ENCODE peak calls at places on chromosomes 12 and 14, in eight cellular contexts. D is hepatocyte, H is uterus, X is pancreas, I is WERI-Rb-1, L is fibroblast of pulmonary artery, C is mucosa of descending colon, U is cardiac muscle cell. E is an unnamed sample.
A peak's percentile ranks its signal among the peaks of the same experiment; 100 is the strongest.

GRCh38 chr12:52615208-52615868 is 3.0 kb downstream of the KRT73 start:
- DNase-seq in D (no peak), H (no peak), L (no peak), I (no peak), C (no peak), U (peak; percentile 13), X (no peak), E (no peak)

GRCh38 chr12:93113317-93114006 is 184.4 kb upstream of the EEA1 start:
- DNase-seq in I (no peak), L (peak; percentile 47), C (no peak), H (no peak), U (no peak), X (no peak), D (no peak), E (no peak)

GRCh38 chr14:32508281-32508680 is 179.2 kb downstream of the AKAP6 start:
- DNase-seq in C (no peak), L (peak; percentile 42), X (no peak), I (no peak), D (no peak), U (peak; percentile 40), H (no peak), E (peak; percentile 47)

GRCh38 chr12:19125325-19125724 is 4.2 kb upstream of the PLEKHA5 start:
- DNase-seq in D (no peak), H (no peak), I (no peak), C (no peak), U (peak; percentile 33), L (peak; percentile 29), X (no peak), E (peak; percentile 26)

GRCh38 chr12:122072031-122072970 is 6.3 kb upstream of the MLXIP start:
- DNase-seq in C (peak; percentile 50), L (peak; percentile 95), H (peak; percentile 59), X (no peak), U (peak; percentile 93), D (peak; percentile 69), I (no peak), E (peak; percentile 95)

GRCh38 chr12:108643941-108644742 is 10.4 kb upstream of the SELPLG start:
- DNase-seq in L (no peak), H (no peak), D (no peak), X (no peak), C (no peak), U (no peak), I (no peak), E (peak; percentile 70)

GRCh38 chr12:112191840-112192321 is 66.5 kb downstream of the TRAFD1 start:
- DNase-seq in X (no peak), I (no peak), H (no peak), U (peak; percentile 18), C (no peak), L (peak; percentile 46), D (no peak), E (no peak)

GRCh38 chr12:42669471-42669997 is 80.0 kb upstream of the PRICKLE1 start:
- DNase-seq in L (peak; percentile 33), X (no peak), U (peak; percentile 39), C (no peak), H (no peak), D (no peak), I (no peak), E (peak; percentile 22)

GRCh38 chr12:51357374-51358047 is 11.0 kb upstream of the CELA1 start:
- DNase-seq in L (no peak), I (no peak), U (no peak), C (no peak), D (no peak), H (no peak), X (no peak), E (no peak)

DNA sequence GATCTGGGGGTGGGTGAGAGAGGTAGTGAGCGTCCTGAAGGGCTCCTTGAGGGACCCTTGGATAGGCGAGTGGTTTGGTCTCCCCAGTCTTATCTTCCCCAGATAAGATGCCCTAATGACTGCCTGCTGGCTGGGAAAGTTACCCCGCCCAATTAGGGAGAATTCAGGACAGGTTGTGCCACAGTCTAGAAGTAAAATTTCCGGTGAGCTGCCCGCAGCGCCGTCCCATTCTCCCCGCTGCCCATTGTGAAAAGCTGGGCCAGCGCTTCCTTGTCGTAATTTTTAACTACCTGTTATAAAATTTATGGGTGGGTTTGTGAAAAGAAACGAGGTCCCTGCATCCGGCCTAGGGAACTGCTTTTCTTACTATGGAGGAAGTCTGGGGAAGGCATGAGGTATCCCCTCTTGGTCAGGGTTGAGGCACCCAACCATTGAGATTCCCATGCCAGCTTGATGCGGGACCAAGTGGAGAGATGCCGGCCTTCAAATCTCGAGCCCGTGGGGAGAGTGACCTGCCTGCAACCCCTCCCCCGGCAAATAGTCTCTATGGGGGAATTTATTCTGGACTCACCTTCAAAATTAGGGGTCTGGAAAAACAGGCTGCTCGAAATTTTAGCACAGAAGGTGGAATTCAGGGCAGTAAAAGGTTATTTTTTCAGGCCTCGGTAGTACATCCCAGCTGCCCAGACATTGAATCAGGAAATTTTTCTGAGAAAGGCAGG is 6.6 kb downstream of the HOXC8 start:
- DNase-seq in X (no peak), U (no peak), H (no peak), D (no peak), C (no peak), L (no peak), I (no peak), E (no peak)
- H3K4me3 ChIP-seq in X (no peak overlapping the region), U (no peak overlapping the region), H (no peak overlapping the region), D (no peak overlapping the region), C (no peak overlapping the region), L (no peak overlapping the region), I (no peak overlapping the region), E (no peak overlapping the region)

DNA sequence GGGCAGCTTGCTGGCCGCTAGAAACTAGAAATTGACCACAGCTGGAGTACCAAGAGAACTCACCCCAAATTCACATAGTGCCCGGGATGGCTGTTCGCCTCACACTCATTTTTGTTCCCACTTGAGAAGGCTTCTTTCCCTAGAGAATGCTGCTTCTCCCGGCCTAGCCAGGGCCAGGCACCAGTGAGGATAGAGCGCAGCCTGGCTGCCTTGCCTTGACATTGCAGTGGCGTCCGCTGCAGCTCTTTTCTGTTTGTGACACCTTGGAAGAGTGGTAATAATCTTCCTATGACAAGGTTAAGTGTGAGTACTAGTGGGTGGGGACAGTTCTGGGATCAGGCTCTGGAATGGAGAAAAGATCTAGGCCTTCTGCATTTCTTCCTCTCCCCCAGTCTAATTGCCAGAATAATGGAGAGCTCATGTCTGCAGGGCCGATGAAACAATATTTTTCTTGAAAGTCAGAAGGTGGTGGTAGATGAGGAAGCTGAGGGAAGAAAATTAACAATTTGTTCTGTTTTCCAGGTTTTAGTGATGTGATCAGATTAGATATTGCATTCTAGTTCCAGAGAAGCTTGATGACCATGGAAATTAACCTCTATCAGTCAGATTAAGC is 3.7 kb downstream of the TMEM253 start:
- DNase-seq in X (peak; percentile 82), I (peak; percentile 89), L (peak; percentile 85), H (peak; percentile 76), C (peak; percentile 86), U (peak; percentile 88), D (peak; percentile 90), E (peak; percentile 83)
- TF ChIP-seq CTCF in X (peak; percentile 63), I (peak; percentile 95), L (peak; percentile 99), H (peak; percentile 97), C (peak; percentile 87), U (peak; percentile 98), D (peak; percentile 97), E (peak; percentile 100)

GRCh38 chr12:116026768-116027550 is 250.5 kb downstream of the MED13L start:
- DNase-seq in C (no peak), D (no peak), I (no peak), L (no peak), U (no peak), H (no peak), X (no peak), E (no peak)

GRCh38 chr12:116028619-116029018 is 248.9 kb downstream of the MED13L start:
- DNase-seq in X (no peak), H (no peak), I (no peak), U (no peak), L (no peak), C (no peak), D (no peak), E (no peak)

GRCh38 chr12:116027551-116027821 is 250.0 kb downstream of the MED13L start:
- DNase-seq in D (no peak), C (no peak), H (no peak), I (no peak), L (no peak), U (no peak), X (no peak), E (no peak)

GRCh38 chr12:116024769-116025168 is 252.7 kb downstream of the MED13L start:
- DNase-seq in H (no peak), U (no peak), L (no peak), C (no peak), D (no peak), I (no peak), X (no peak), E (no peak)

GRCh38 chr12:116026346-116026745 is 251.1 kb downstream of the MED13L start:
- DNase-seq in L (no peak), X (no peak), C (no peak), I (no peak), D (no peak), U (no peak), H (no peak), E (no peak)
- H3K4me3 ChIP-seq in L (no peak overlapping the region), X (no peak overlapping the region), C (no peak overlapping the region), I (no peak overlapping the region), D (no peak overlapping the region), U (no peak overlapping the region), H (no peak overlapping the region), E (no peak overlapping the region)

GRCh38 chr14:76974365-76974764 is 54.1 kb downstream of the IRF2BPL start:
- DNase-seq in X (no peak), D (no peak), U (no peak), C (no peak), H (no peak), L (no peak), I (no peak), E (no peak)

GRCh38 chr14:76977793-76978730 is 50.4 kb downstream of the IRF2BPL start:
- DNase-seq in U (peak; percentile 92), I (no peak), X (no peak), C (no peak), D (peak; percentile 77), L (peak; percentile 88), H (peak; percentile 79), E (peak; percentile 51)

GRCh38 chr14:76976623-76977005 is 51.9 kb downstream of the IRF2BPL start:
- DNase-seq in D (no peak), U (no peak), C (no peak), H (no peak), X (no peak), L (no peak), I (no peak), E (no peak)

GRCh38 chr14:76975051-76975450 is 53.5 kb downstream of the IRF2BPL start:
- DNase-seq in X (no peak), U (no peak), H (no peak), C (no peak), L (no peak), I (no peak), D (no peak), E (no peak)

DNA sequence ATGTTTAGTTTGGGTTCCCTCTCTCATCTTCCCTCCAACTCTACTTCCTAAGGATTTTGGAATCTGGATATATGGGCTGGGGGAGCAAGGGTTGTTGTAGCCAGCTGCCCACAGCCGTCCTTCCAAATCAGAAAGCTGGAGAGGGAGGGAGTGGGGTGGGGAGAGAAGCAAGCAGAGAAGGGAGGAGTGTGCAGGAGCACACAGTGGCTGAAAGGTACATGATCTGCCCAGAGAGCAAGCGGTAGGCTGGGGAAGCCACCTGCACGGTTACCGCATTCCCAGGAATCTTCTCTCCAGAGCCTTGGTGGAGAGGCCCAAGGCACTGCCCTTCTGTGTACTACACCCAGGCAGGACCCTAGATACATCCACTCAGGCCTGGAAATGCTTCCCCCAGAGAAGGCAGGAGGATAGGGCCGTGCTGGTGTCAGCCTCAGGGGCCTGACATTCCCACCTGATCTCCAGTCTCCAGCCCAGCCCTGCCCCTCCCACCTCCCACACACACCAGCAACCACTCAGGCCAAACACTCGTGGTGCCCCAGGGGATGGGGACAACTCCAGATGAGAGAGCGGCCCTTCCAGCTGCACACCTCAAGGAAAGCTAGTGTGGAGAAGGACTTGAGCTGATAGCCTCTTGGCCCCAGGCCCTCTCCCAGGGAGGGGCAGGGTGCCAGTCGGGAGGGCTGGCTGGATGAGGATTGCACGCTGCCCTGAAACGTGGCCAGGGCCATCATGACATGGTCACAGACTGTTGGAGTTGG is 52.5 kb downstream of the IRF2BPL start:
- DNase-seq in H (no peak), C (no peak), D (no peak), X (no peak), U (no peak), I (no peak), L (no peak), E (no peak)
- TF ChIP-seq CTCF in H (no peak), C (no peak), D (no peak), X (no peak), U (no peak), I (no peak), L (no peak), E (no peak)